ENCODE peak calls at places on chromosomes 6 and 20, in ten cellular contexts. G, I, V, L, K, N, S, Q, C and Y are unnamed samples.

GRCh38 chr6:143806282-143807102 is 36.6 kb upstream of the LTV1 start:
- DNase-seq in G (no peak), I (no peak), V (no peak), L (peak), K (no peak), N (peak), S (no peak), Q (no peak), C (no peak), Y (no peak)

GRCh38 chr6:160733045-160733646 is 31.1 kb downstream of the PLG start:
- DNase-seq in G (no peak), I (peak), V (no peak), L (peak), K (no peak), N (peak), S (peak), Q (peak), C (peak), Y (no peak)

GRCh38 chr6:21947751-21948386 is 349.0 kb downstream of the PRL start:
- DNase-seq in G (no peak), I (no peak), V (no peak), L (peak), K (no peak), N (no peak), S (no peak), Q (no peak), C (no peak), Y (no peak)

GRCh38 chr6:142968601-142969000 is 23.6 kb upstream of the HIVEP2 start:
- DNase-seq in G (no peak), I (no peak), V (no peak), L (no peak), K (no peak), N (no peak), S (no peak), Q (no peak), C (no peak), Y (no peak)

GRCh38 chr6:96194675-96195074 is 178.9 kb downstream of the FUT9 start:
- DNase-seq in G (no peak), I (no peak), V (no peak), L (no peak), K (no peak), N (no peak), S (no peak), Q (no peak), C (no peak), Y (no peak)

GRCh38 chr20:49261173-49261572 is 16.7 kb downstream of the ZNFX1 start:
- DNase-seq in G (no peak), I (no peak), V (no peak), L (no peak), K (no peak), N (no peak), S (no peak), Q (no peak), C (no peak), Y (no peak)

GRCh38 chr20:32634041-32634805 is 39.5 kb downstream of the C20orf203 start:
- DNase-seq in G (no peak), I (no peak), V (no peak), L (no peak), K (no peak), N (no peak), S (peak), Q (peak), C (peak), Y (no peak)

GRCh38 chr6:161676566-161676965 is 402.7 kb upstream of the AGPAT4 start:
- DNase-seq in G (no peak), I (no peak), V (no peak), L (no peak), K (no peak), N (no peak), S (no peak), Q (no peak), C (no peak), Y (no peak)

GRCh38 chr20:50900261-50900660 is 31.0 kb downstream of the ADNP start:
- DNase-seq in G (no peak), I (no peak), V (no peak), L (no peak), K (no peak), N (no peak), S (no peak), Q (no peak), C (no peak), Y (no peak)